ENCODE peak calls at places on chromosomes 12 and 14, in nine cellular contexts. A is uterus, D is K562, G is right lobe of liver, B is GM06990, J is fibroblast of mammary gland, M is astrocyte of the cerebellum, Y is neural progenitor cell, O is lower lobe of right lung. L is an unnamed sample.

GRCh38 chr14:39034481-39035296 is 68.3 kb downstream of the SEC23A start:
- DNase-seq in A (no peak), D (no peak), G (no peak), B (no peak), J (no peak), M (no peak), Y (peak), O (no peak), L (no peak)

GRCh38 chr14:79552778-79553177 is 658.5 kb downstream of the DIO2 start:
- DNase-seq in A (no peak), D (no peak), G (no peak), B (no peak), J (no peak), M (no peak), Y (peak), O (no peak), L (no peak)

GRCh38 chr12:27161458-27162228 is 79.3 kb upstream of the C12orf71 start:
- DNase-seq in A (no peak), D (no peak), G (no peak), B (peak), J (peak), M (no peak), Y (no peak), O (no peak), L (no peak)

GRCh38 chr12:53170245-53170644 is 10.3 kb upstream of the ZNF740 start:
- DNase-seq in A (peak), D (peak), G (peak), B (no peak), J (no peak), M (no peak), Y (no peak), O (no peak), L (no peak)

GRCh38 chr12:58847876-58848600 is 72.3 kb downstream of the LRIG3 start:
- DNase-seq in A (no peak), D (no peak), G (no peak), B (no peak), J (no peak), M (no peak), Y (no peak), O (no peak), L (no peak)

GRCh38 chr12:55636116-55636655 is 506 bp upstream of the OR10P1 start:
- DNase-seq in A (no peak), D (no peak), G (no peak), B (no peak), J (no peak), M (no peak), Y (no peak), O (no peak), L (no peak)

GRCh38 chr12:21476949-21477348 is 24.5 kb downstream of the RECQL start:
- DNase-seq in A (no peak), D (no peak), G (no peak), B (no peak), J (peak), M (no peak), Y (no peak), O (no peak), L (peak)

GRCh38 chr12:6067152-6067916 is 57.1 kb downstream of the VWF start:
- DNase-seq in A (peak), D (peak), G (peak), B (no peak), J (peak), M (no peak), Y (peak), O (no peak), L (no peak)

GRCh38 chr14:94382684-94383663 is 5.4 kb downstream of the SERPINA1 start:
- DNase-seq in A (no peak), D (no peak), G (no peak), B (no peak), J (no peak), M (no peak), Y (no peak), O (no peak), L (no peak)

GRCh38 chr14:101181717-101182313 is 278.3 kb upstream of the RTL1 start:
- DNase-seq in A (no peak), D (no peak), G (no peak), B (no peak), J (no peak), M (no peak), Y (no peak), O (no peak), L (no peak)

GRCh38 chr14:105536691-105537579 is 10.6 kb downstream of the TMEM121 start:
- DNase-seq in A (no peak), D (no peak), G (no peak), B (no peak), J (no peak), M (no peak), Y (no peak), O (no peak), L (no peak)

GRCh38 chr12:105567061-105567460 is 236.6 kb downstream of the C12orf75 start:
- DNase-seq in A (no peak), D (no peak), G (no peak), B (no peak), J (peak), M (no peak), Y (no peak), O (no peak), L (no peak)

GRCh38 chr12:132710062-132710421 is 600 bp upstream of the PGAM5 start:
- DNase-seq in A (no peak), D (no peak), G (peak), B (no peak), J (no peak), M (no peak), Y (peak), O (peak), L (no peak)

GRCh38 chr14:55626131-55626530 is 46.1 kb downstream of the KTN1 start:
- DNase-seq in A (no peak), D (no peak), G (no peak), B (no peak), J (no peak), M (no peak), Y (no peak), O (no peak), L (no peak)

GRCh38 chr14:80164991-80165390 is 46.3 kb downstream of the DIO2 start:
- DNase-seq in A (no peak), D (no peak), G (no peak), B (no peak), J (peak), M (no peak), Y (no peak), O (no peak), L (peak)

GRCh38 chr12:52248541-52249035 is 15.5 kb downstream of the KRT7 start:
- DNase-seq in A (no peak), D (no peak), G (no peak), B (no peak), J (no peak), M (no peak), Y (no peak), O (no peak), L (no peak)

GRCh38 chr14:79278798-79279644 is 932.3 kb downstream of the DIO2 start:
- DNase-seq in A (peak), D (no peak), G (peak), B (peak), J (peak), M (peak), Y (peak), O (peak), L (peak)

GRCh38 chr12:109529618-109530300 is 43.5 kb downstream of the MMAB start:
- DNase-seq in A (no peak), D (no peak), G (no peak), B (no peak), J (no peak), M (no peak), Y (peak), O (peak), L (no peak)

GRCh38 chr12:126397071-126397571 is 1331.9 kb downstream of the AACS start:
- DNase-seq in A (no peak), D (no peak), G (no peak), B (no peak), J (peak), M (no peak), Y (no peak), O (no peak), L (no peak)

GRCh38 chr12:109518820-109519665 is 41.6 kb downstream of the UBE3B start:
- DNase-seq in A (peak), D (peak), G (no peak), B (no peak), J (peak), M (peak), Y (peak), O (peak), L (peak)

GRCh38 chr12:108838194-108839010 is 19.0 kb downstream of the SSH1 start:
- DNase-seq in A (peak), D (peak), G (peak), B (peak), J (peak), M (peak), Y (no peak), O (peak), L (peak)

GRCh38 chr12:23536293-23536692 is 413.2 kb downstream of the SOX5 start:
- DNase-seq in A (no peak), D (no peak), G (no peak), B (peak), J (no peak), M (no peak), Y (no peak), O (no peak), L (no peak)

GRCh38 chr14:104138098-104138890 is at the start of gene KIF26A:
- DNase-seq in A (no peak), D (peak), G (peak), B (no peak), J (no peak), M (no peak), Y (peak), O (peak), L (no peak)
- H3K4me3 ChIP-seq in A (peak), D (no peak), G (peak), B (peak), J (no peak), M (peak), Y (peak), O (peak), L (peak)

GRCh38 chr14:59125156-59125555 is 63.3 kb upstream of the DAAM1 start:
- DNase-seq in A (no peak), D (no peak), G (no peak), B (no peak), J (no peak), M (no peak), Y (no peak), O (no peak), L (no peak)

GRCh38 chr14:59126714-59127436 is 61.6 kb upstream of the DAAM1 start:
- DNase-seq in A (no peak), D (peak), G (no peak), B (peak), J (peak), M (peak), Y (peak), O (no peak), L (no peak)

GRCh38 chr14:59120931-59121330 is 67.5 kb upstream of the DAAM1 start:
- DNase-seq in A (no peak), D (no peak), G (no peak), B (no peak), J (no peak), M (no peak), Y (no peak), O (no peak), L (no peak)

GRCh38 chr14:59123526-59123925 is 64.9 kb upstream of the DAAM1 start:
- DNase-seq in A (no peak), D (no peak), G (no peak), B (no peak), J (peak), M (no peak), Y (no peak), O (no peak), L (no peak)

GRCh38 chr14:59123975-59124374 is 64.5 kb upstream of the DAAM1 start:
- DNase-seq in A (no peak), D (no peak), G (no peak), B (no peak), J (peak), M (no peak), Y (no peak), O (no peak), L (no peak)
- TF ChIP-seq CTCF in A (no peak), D (peak), G (peak), B (peak), J (peak), M (peak), Y (peak), O (no peak), L (peak)

DNA sequence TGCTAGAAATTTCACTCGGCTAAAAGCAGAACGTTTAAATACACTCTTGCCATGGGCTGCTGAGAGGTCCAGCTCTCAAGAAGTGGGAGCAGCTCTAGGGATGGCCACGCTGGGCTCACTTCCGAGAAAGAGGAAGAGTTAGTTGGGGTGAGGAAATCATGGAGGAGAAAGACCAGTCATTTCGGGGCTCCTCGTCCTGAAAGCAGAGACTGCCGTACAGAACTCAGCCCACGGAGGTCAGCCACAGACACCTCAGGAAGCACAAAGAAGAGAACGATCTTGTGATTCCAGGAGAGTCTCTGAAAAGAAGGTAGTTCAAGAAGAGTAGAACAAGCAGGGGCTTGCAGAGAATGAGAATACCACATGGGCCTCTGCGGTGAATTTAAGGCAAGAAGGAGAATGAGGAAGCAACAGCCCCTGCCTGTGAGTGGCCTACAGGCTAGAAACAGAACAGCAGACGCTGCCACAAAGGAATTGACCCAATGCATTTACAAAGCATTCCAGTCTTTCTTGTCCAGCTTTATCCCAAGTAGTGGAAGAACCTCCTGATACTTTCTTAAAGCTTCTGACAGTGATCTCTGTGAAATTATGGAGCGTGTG is 311.9 kb downstream of the CACNA1C start:
- DNase-seq in A (no peak), D (no peak), G (no peak), B (no peak), J (no peak), M (no peak), Y (peak), O (peak), L (no peak)
- H3K4me3 ChIP-seq in A (no peak), D (no peak), G (no peak), B (no peak), J (no peak), M (no peak), Y (no peak), O (no peak), L (no peak)

DNA sequence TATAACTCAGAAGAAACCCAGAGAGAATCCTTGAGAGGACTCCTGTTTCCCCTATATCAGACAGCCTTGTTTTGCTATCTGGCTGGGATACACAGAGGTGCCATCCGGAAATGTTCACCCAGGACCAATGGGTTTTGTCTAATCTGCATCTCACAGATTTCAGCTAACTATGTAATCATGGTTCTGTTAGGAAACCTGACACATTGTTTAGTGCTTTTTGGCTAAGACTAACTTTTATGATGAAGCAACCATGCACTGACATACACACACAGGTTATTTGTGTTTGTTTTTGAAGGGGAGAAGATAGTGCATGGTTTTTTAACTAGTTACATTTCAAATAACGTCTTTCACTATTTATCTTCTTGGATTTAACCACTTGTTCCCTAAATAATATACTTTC is 245.2 kb downstream of the AKAP6 start:
- DNase-seq in A (no peak), D (no peak), G (no peak), B (no peak), J (no peak), M (no peak), Y (no peak), O (no peak), L (no peak)
- TF ChIP-seq CTCF in A (no peak), D (no peak), G (no peak), B (no peak), J (no peak), M (no peak), Y (no peak), O (no peak), L (no peak)

DNA sequence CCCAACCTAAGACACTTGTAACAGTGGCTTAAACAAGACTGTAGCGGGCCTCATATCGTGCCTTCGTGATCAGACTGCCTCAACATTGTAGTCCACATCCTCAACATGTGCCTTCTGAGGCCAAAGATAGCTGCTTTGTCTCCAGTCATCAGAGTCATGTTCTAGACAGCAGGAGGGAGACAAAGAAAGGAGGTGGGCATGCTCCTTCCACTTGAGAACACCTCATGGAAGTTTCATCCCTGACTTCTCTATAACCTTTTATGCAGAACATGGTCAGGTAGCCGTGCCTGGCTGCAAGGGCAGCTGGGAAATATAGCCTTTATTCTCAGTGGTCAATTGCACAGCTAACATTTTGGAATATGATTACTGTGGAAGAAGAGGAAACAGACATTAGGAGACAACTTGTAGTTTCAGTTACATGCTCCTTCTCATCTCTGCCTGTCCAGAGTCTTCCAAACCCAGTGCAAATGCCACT is 25.3 kb upstream of the DHRS2 start:
- DNase-seq in A (no peak), D (no peak), G (no peak), B (no peak), J (no peak), M (no peak), Y (no peak), O (no peak), L (no peak)
- H3K4me3 ChIP-seq in A (no peak), D (no peak), G (no peak), B (no peak), J (no peak), M (no peak), Y (no peak), O (no peak), L (no peak)

GRCh38 chr14:90111895-90112534 is 50.2 kb downstream of the KCNK13 start:
- DNase-seq in A (no peak), D (no peak), G (no peak), B (no peak), J (peak), M (peak), Y (no peak), O (no peak), L (peak)

GRCh38 chr14:90115780-90116179 is 54.0 kb downstream of the KCNK13 start:
- DNase-seq in A (no peak), D (no peak), G (no peak), B (no peak), J (no peak), M (no peak), Y (no peak), O (no peak), L (no peak)

GRCh38 chr14:90116444-90116843 is 54.6 kb downstream of the KCNK13 start:
- DNase-seq in A (no peak), D (no peak), G (no peak), B (no peak), J (no peak), M (no peak), Y (no peak), O (no peak), L (no peak)

GRCh38 chr14:90109858-90110257 is 48.1 kb downstream of the KCNK13 start:
- DNase-seq in A (no peak), D (no peak), G (no peak), B (no peak), J (no peak), M (no peak), Y (peak), O (no peak), L (no peak)

DNA sequence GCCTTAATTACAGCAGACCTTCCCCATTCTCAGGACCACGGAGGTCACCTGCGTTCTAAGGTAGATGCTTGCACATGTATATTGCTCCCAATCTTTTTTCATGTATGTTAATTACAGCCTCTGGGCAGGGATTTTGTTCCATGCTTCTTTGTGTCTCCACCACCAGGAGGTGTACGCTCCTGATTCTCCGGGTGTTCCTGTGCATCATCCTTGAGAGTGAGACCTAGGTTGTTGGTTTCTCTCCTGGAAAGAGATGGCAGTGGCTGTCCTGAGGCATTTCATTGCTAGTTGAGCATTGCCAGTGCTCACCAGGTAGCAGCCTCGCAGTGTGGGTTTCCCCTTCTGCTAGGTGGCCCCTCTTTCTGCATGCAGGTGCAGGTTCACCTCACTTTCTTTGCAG is 52.8 kb downstream of the KCNK13 start:
- DNase-seq in A (no peak), D (no peak), G (no peak), B (no peak), J (no peak), M (no peak), Y (peak), O (no peak), L (no peak)
- TF ChIP-seq CTCF in A (no peak), D (peak), G (no peak), B (no peak), J (peak), M (peak), Y (peak), O (no peak), L (no peak)

GRCh38 chr14:28756896-28757570 is 9.6 kb upstream of the FOXG1 start:
- DNase-seq in A (no peak), D (peak), G (no peak), B (no peak), J (peak), M (peak), Y (peak), O (no peak), L (no peak)
- H3K4me3 ChIP-seq in A (no peak), D (no peak), G (no peak), B (no peak), J (no peak), M (peak), Y (peak), O (no peak), L (no peak)

GRCh38 chr14:87896393-87897380 is 96.3 kb downstream of the GALC start:
- DNase-seq in A (no peak), D (peak), G (no peak), B (no peak), J (peak), M (peak), Y (peak), O (no peak), L (peak)
- TF ChIP-seq CTCF in A (peak), D (no peak), G (peak), B (peak), J (peak), M (peak), Y (peak), O (peak), L (peak)

GRCh38 chr12:31887109-31887811 is 72.0 kb upstream of the RESF1 start:
- DNase-seq in A (no peak), D (no peak), G (no peak), B (peak), J (no peak), M (no peak), Y (no peak), O (no peak), L (no peak)
- H3K4me3 ChIP-seq in A (no peak), D (no peak), G (no peak), B (peak), J (no peak), M (no peak), Y (no peak), O (peak), L (no peak)

L was measured in AG04449.